ENCODE peak calls at places on chromosomes 12 and 14, in ten cellular contexts. E is GM12865; H is foreskin fibroblast; B is IMR-90; W is CD4-positive, alpha-beta T cell; N is RWPE1; Y is brain microvascular endothelial cell; J is endothelial cell of umbilical vein; F is GM10248; Z is BJ. M is an unnamed sample.

GRCh38 chr14:61649283-61649682 is 46.0 kb upstream of the HIF1A start:
- DNase-seq in H (no peak), W (no peak), Z (no peak), Y (no peak), E (no peak), B (no peak), J (no peak), F (no peak), N (no peak), M (no peak)

GRCh38 chr12:47997321-47997720 is 7.0 kb downstream of the COL2A1 start:
- DNase-seq in B (no peak), W (no peak), J (no peak), H (no peak), Z (no peak), Y (no peak), N (no peak), F (no peak), E (no peak), M (no peak)

GRCh38 chr14:54906075-54906474 is 3.4 kb upstream of the GCH1 start:
- DNase-seq in W (no peak), J (no peak), N (no peak), Z (no peak), E (no peak), B (no peak), F (no peak), Y (no peak), H (no peak), M (no peak)

GRCh38 chr12:46660276-46660675 is 165.5 kb downstream of the SLC38A4 start:
- DNase-seq in H (peak), N (no peak), B (peak), F (no peak), E (no peak), J (peak), W (no peak), Y (no peak), Z (no peak), M (no peak)

GRCh38 chr12:30169839-30170591 is 386.3 kb upstream of the TMTC1 start:
- DNase-seq in Z (no peak), B (no peak), Y (no peak), W (no peak), F (no peak), J (no peak), H (no peak), N (no peak), E (no peak), M (no peak)

GRCh38 chr12:32126720-32127119 is 20.1 kb downstream of the BICD1 start:
- DNase-seq in H (peak), J (no peak), N (no peak), W (no peak), F (no peak), Z (peak), E (no peak), B (peak), Y (no peak), M (peak)

GRCh38 chr12:4244868-4245267 is 28.7 kb upstream of the CCND2 start:
- DNase-seq in N (no peak), Y (no peak), H (no peak), W (no peak), F (no peak), J (no peak), Z (no peak), E (no peak), B (no peak), M (no peak)

GRCh38 chr12:88763536-88764100 is 183.3 kb upstream of the KITLG start:
- DNase-seq in B (no peak), Z (no peak), F (no peak), E (no peak), Y (no peak), W (no peak), J (no peak), N (no peak), H (peak), M (no peak)

GRCh38 chr14:101360045-101360931 is 201.0 kb upstream of the DIO3 start:
- DNase-seq in B (no peak), W (no peak), J (no peak), E (no peak), H (peak), Z (no peak), Y (no peak), F (no peak), N (no peak), M (no peak)

GRCh38 chr12:91373086-91373485 is 190.5 kb upstream of the DCN start:
- DNase-seq in Z (no peak), E (no peak), B (no peak), Y (no peak), F (no peak), W (no peak), N (no peak), H (no peak), J (no peak), M (no peak)

GRCh38 chr12:130977759-130978127 is 24.0 kb downstream of the ADGRD1 start:
- DNase-seq in E (no peak), B (no peak), J (no peak), H (no peak), F (no peak), Y (no peak), N (no peak), W (no peak), Z (no peak), M (no peak)

GRCh38 chr12:122423258-122424165 is 1.0 kb upstream of the CLIP1 start:
- DNase-seq in W (no peak), N (no peak), Z (no peak), J (peak), Y (no peak), B (peak), E (no peak), F (no peak), H (peak), M (no peak)

GRCh38 chr12:92058664-92059063 is 87.0 kb downstream of the BTG1 start:
- DNase-seq in B (no peak), N (no peak), Z (no peak), E (peak), J (no peak), W (no peak), Y (no peak), H (no peak), F (no peak), M (no peak)

GRCh38 chr14:35987731-35988130 is 161.6 kb downstream of the BRMS1L start:
- DNase-seq in H (no peak), W (no peak), F (no peak), J (no peak), B (no peak), Z (no peak), Y (no peak), N (no peak), E (no peak), M (no peak)

GRCh38 chr12:78963439-78964222 is 99.1 kb downstream of the SYT1 start:
- DNase-seq in B (peak), E (no peak), Y (peak), H (peak), Z (no peak), F (no peak), N (peak), J (no peak), W (no peak), M (no peak)

GRCh38 chr12:107891967-107892366 is 117.5 kb downstream of the ASCL4 start:
- DNase-seq in Y (no peak), W (no peak), Z (no peak), E (peak), B (peak), F (no peak), H (peak), J (peak), N (no peak), M (no peak)
- TF ChIP-seq CTCF in Y (peak), W (no peak), Z (peak), E (peak), B (peak), F (peak), H (no peak), J (no peak), N (no peak), M (no peak)

DNA sequence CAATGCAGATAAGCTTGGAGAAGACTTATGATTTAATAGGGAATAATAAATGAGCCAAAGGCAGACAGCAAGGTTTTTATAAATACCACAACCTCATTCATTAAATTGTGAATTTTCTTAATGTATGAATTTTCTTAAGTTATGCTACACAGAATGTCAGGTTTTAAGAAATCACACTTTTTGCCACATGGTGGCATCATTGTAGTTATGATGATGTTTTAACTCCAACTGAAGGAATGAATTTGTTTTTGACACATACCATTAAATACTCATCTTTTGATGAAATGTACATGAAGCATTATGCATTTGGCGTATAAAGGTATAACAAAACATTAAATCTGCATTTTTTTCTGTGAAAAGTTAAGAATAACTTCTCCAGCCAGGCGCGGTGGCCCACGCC is 524.1 kb upstream of the FBXO33 start:
- DNase-seq in N (no peak), Y (no peak), B (no peak), J (no peak), W (no peak), H (no peak), Z (no peak), E (peak), F (no peak), M (no peak)
- TF ChIP-seq CTCF in N (no peak), Y (no peak), B (no peak), J (no peak), W (no peak), H (no peak), Z (no peak), E (peak), F (no peak), M (no peak)

GRCh38 chr14:103607039-103607668 is 21.9 kb upstream of the KLC1 start:
- DNase-seq in N (peak), H (peak), F (peak), W (peak), Y (peak), E (peak), B (peak), J (peak), Z (peak), M (peak)
- TF ChIP-seq CTCF in N (peak), H (peak), F (no peak), W (peak), Y (peak), E (peak), B (peak), J (no peak), Z (peak), M (peak)

GRCh38 chr12:65822732-65823480 is 1.4 kb upstream of the HMGA2 start:
- DNase-seq in H (peak), B (peak), J (peak), E (peak), F (peak), Y (peak), Z (no peak), W (no peak), N (no peak), M (no peak)
- TF ChIP-seq CTCF in H (no peak), B (no peak), J (no peak), E (no peak), F (no peak), Y (peak), Z (no peak), W (no peak), N (no peak), M (peak)